ENCODE peak calls at places on chromosome 3, in eight cellular contexts. G, A, Y, K, J, F, W and C are unnamed samples.

GRCh38 chr3:32885283-32885935 is 66.0 kb upstream of the CCR4 start:
- DNase-seq in G (no peak), A (no peak), Y (no peak), K (no peak), J (no peak), F (no peak), W (no peak), C (no peak)

GRCh38 chr3:127044996-127045395 is 62.1 kb downstream of the PLXNA1 start:
- DNase-seq in G (peak), A (peak), Y (no peak), K (peak), J (no peak), F (no peak), W (no peak), C (no peak)

GRCh38 chr3:30607032-30607833 is 832 bp downstream of the TGFBR2 start:
- DNase-seq in G (peak), A (no peak), Y (no peak), K (peak), J (peak), F (peak), W (peak), C (peak)

GRCh38 chr3:161800985-161801559 is 304.5 kb downstream of the OTOL1 start:
- DNase-seq in G (no peak), A (no peak), Y (no peak), K (no peak), J (no peak), F (peak), W (no peak), C (no peak)

GRCh38 chr3:154132777-154133375 is 11.7 kb downstream of the ARHGEF26 start:
- DNase-seq in G (peak), A (no peak), Y (no peak), K (no peak), J (no peak), F (no peak), W (no peak), C (no peak)

GRCh38 chr3:45776291-45776576 is 20.1 kb downstream of the SLC6A20 start:
- DNase-seq in G (no peak), A (no peak), Y (no peak), K (no peak), J (no peak), F (no peak), W (no peak), C (no peak)

GRCh38 chr3:121998030-121998580 is 23.9 kb downstream of the ILDR1 start:
- DNase-seq in G (peak), A (no peak), Y (no peak), K (no peak), J (no peak), F (no peak), W (no peak), C (no peak)

GRCh38 chr3:150059241-150059640 is 88.5 kb upstream of the PFN2 start:
- DNase-seq in G (peak), A (no peak), Y (no peak), K (no peak), J (no peak), F (no peak), W (no peak), C (no peak)

GRCh38 chr3:44248152-44248551 is 6.5 kb downstream of the TOPAZ1 start:
- DNase-seq in G (no peak), A (no peak), Y (no peak), K (no peak), J (no peak), F (no peak), W (no peak), C (no peak)

GRCh38 chr3:66593978-66594377 is 93.2 kb upstream of the LRIG1 start:
- DNase-seq in G (peak), A (peak), Y (peak), K (no peak), J (no peak), F (no peak), W (no peak), C (no peak)

GRCh38 chr3:81716870-81717509 is 44.5 kb downstream of the GBE1 start:
- DNase-seq in G (peak), A (no peak), Y (peak), K (no peak), J (no peak), F (no peak), W (no peak), C (no peak)

GRCh38 chr3:94285874-94286273 is 223.0 kb downstream of the NSUN3 start:
- DNase-seq in G (peak), A (no peak), Y (no peak), K (no peak), J (no peak), F (no peak), W (no peak), C (no peak)

GRCh38 chr3:29307229-29307796 is 26.4 kb downstream of the RBMS3 start:
- DNase-seq in G (no peak), A (no peak), Y (peak), K (no peak), J (no peak), F (no peak), W (no peak), C (no peak)

GRCh38 chr3:55595420-55595819 is 108.3 kb upstream of the WNT5A start:
- DNase-seq in G (no peak), A (no peak), Y (no peak), K (no peak), J (no peak), F (no peak), W (no peak), C (no peak)

GRCh38 chr3:36319683-36320082 is 60.6 kb upstream of the STAC start:
- DNase-seq in G (no peak), A (no peak), Y (no peak), K (no peak), J (no peak), F (no peak), W (no peak), C (no peak)

GRCh38 chr3:36317915-36318314 is 62.4 kb upstream of the STAC start:
- DNase-seq in G (no peak), A (no peak), Y (no peak), K (no peak), J (no peak), F (no peak), W (no peak), C (no peak)

DNA sequence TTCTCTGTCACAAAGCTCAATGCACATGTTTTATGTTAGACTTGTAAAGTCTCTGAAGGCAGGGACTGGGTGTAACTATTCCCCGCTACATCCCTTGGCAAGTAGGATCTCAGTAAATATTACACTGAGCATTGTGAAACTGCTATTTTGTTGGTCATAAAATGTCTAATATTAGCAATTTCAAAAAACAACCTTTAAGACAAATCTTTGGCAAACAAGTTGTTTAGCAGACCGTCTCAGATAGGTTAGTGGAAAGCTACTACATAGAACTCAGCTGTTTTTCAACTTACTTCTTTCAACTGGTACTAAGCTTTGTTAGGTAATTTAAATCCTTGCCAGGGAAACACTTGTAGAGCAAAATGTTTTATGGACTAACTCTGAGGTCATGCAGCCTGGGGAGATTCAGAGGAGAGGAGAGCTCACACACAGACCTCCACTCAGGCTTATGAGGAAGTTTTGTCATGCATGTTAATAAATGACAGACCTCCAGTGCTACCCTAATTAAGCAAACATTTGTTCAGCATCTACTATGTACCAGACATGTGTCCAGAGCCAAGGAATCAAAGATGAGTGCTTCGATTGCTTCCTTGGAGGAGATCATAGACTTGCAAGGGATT is 61.6 kb upstream of the STAC start:
- DNase-seq in G (no peak), A (no peak), Y (no peak), K (no peak), J (no peak), F (no peak), W (no peak), C (no peak)
- TF ChIP-seq CTCF in G (no peak), A (no peak), Y (no peak), K (no peak), J (no peak), F (no peak), W (no peak), C (no peak)

GRCh38 chr3:57226156-57226555 is 1.4 kb upstream of the APPL1 start:
- DNase-seq in G (no peak), A (no peak), Y (no peak), K (no peak), J (no peak), F (no peak), W (no peak), C (no peak)

GRCh38 chr3:57227930-57228733 is 603 bp downstream of the APPL1 start:
- DNase-seq in G (peak), A (no peak), Y (no peak), K (peak), J (peak), F (peak), W (peak), C (no peak)

GRCh38 chr3:57228734-57229505 is 1.4 kb downstream of the APPL1 start:
- DNase-seq in G (peak), A (no peak), Y (no peak), K (no peak), J (no peak), F (peak), W (no peak), C (no peak)

GRCh38 chr3:57224856-57225255 is 2.7 kb upstream of the APPL1 start:
- DNase-seq in G (peak), A (no peak), Y (no peak), K (no peak), J (no peak), F (no peak), W (no peak), C (no peak)

DNA sequence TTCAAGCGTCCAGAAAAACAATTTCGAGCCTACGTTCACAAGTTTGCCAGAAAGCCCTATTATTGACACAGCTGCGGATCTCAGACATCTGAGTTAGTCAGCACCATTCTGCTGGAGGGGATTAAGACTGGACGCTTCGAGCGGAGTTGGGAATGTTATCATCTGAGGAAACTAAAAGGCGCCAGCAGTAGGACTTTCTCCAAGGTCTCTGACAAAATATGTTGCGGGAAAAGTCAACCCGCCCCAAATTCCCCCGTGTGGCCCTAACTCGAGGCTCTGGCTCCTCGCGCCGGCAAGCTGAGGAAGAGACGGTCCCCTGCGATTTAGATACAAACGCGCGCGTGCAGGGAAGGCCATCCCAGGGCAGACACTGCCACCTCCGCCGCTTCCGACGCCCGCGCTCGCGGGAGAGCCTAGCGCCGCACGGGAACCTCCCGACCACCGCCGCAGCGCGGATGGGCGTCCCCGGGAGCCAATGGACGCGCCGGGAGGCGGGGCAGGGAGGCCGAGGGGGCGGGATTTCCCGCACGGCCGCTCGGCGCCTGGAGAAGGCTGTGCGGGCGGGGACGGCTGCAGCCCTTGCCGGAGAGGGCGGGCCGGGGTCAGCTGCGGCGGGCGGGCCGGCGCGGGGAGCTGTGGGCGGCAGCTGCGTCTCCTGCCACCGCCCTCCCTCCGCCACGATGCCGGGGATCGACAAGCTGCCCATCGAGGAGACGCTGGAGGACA is at the start of gene APPL1:
- DNase-seq in G (peak), A (peak), Y (peak), K (peak), J (peak), F (peak), W (peak), C (peak)
- TF ChIP-seq CTCF in G (no peak), A (no peak), Y (no peak), K (no peak), J (no peak), F (no peak), W (no peak), C (no peak)

GRCh38 chr3:151086484-151087456 is 1.3 kb downstream of the MED12L start:
- DNase-seq in G (peak), A (peak), Y (peak), K (peak), J (peak), F (peak), W (peak), C (peak)
- TF ChIP-seq CTCF in G (peak), A (no peak), Y (peak), K (peak), J (peak), F (peak), W (peak), C (no peak)

GRCh38 chr3:177550667-177551066 is 353.4 kb upstream of the TBL1XR1 start:
- DNase-seq in G (no peak), A (no peak), Y (no peak), K (no peak), J (no peak), F (no peak), W (no peak), C (no peak)

GRCh38 chr3:177552051-177552450 is 354.8 kb upstream of the TBL1XR1 start:
- DNase-seq in G (no peak), A (no peak), Y (no peak), K (no peak), J (no peak), F (no peak), W (no peak), C (no peak)

GRCh38 chr3:177553586-177553985 is 356.3 kb upstream of the TBL1XR1 start:
- DNase-seq in G (no peak), A (no peak), Y (no peak), K (no peak), J (no peak), F (no peak), W (no peak), C (no peak)

GRCh38 chr3:177553012-177553411 is 355.7 kb upstream of the TBL1XR1 start:
- DNase-seq in G (no peak), A (no peak), Y (no peak), K (no peak), J (no peak), F (no peak), W (no peak), C (no peak)

GRCh38 chr3:177551431-177551836 is 354.2 kb upstream of the TBL1XR1 start:
- DNase-seq in G (no peak), A (no peak), Y (no peak), K (no peak), J (no peak), F (peak), W (no peak), C (no peak)
- TF ChIP-seq CTCF in G (no peak), A (no peak), Y (no peak), K (no peak), J (no peak), F (no peak), W (no peak), C (no peak)

DNA sequence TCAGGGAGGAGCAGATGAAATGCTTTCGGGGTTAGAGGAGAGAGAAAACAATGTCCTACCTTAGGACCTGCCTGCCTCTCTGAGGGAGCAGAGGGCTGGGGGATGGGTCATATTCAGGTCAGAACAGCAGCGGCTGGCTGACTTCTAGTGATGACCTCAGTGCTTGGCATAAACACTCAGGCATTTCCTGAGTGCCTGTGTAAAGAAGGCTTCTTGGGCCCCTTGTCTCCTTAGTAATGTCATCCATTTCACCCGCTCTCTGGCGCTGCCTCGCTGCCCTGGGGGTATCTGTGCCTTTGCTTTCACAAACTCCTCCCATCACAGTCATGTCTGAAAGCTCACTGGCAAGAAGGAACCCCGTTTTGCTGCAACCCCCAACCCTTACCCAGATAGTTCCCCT is 82.9 kb upstream of the GSK3B start:
- DNase-seq in G (peak), A (no peak), Y (peak), K (peak), J (no peak), F (no peak), W (no peak), C (peak)
- TF ChIP-seq CTCF in G (peak), A (no peak), Y (peak), K (no peak), J (no peak), F (no peak), W (no peak), C (no peak)

GRCh38 chr3:25306741-25307140 is 121.3 kb upstream of the RARB start:
- DNase-seq in G (peak), A (no peak), Y (no peak), K (no peak), J (no peak), F (no peak), W (no peak), C (no peak)

GRCh38 chr3:25300141-25300540 is 127.9 kb upstream of the RARB start:
- DNase-seq in G (no peak), A (no peak), Y (no peak), K (no peak), J (no peak), F (no peak), W (no peak), C (no peak)

GRCh38 chr3:25306066-25306465 is 122.0 kb upstream of the RARB start:
- DNase-seq in G (peak), A (no peak), Y (no peak), K (no peak), J (no peak), F (no peak), W (no peak), C (no peak)

DNA sequence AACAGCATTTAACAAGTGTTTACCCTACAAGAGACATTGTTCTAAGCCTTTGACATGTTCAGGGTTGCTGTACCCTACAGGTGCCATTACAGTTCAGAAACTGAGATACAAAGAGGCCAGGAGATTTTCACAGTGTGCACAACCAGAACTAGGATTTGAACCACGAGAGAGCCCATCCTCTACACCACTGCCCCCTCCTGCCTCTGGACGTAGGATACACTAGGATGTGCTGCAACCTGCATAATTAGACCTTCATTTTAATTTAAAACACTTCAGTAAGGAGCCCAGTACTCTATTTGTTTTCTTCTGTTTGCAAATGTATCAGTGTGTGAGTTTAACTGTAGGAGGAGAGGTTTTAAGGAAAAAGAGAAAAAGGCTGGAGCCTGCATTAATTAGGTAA is 123.1 kb upstream of the RARB start:
- DNase-seq in G (no peak), A (no peak), Y (no peak), K (no peak), J (no peak), F (no peak), W (no peak), C (no peak)
- TF ChIP-seq CTCF in G (no peak), A (no peak), Y (no peak), K (no peak), J (no peak), F (no peak), W (no peak), C (no peak)